ENCODE peak calls at places on chromosomes 16 and 17, in four cellular contexts. N is brain microvascular endothelial cell, Y is GM12864, X is heart right ventricle. R is an unnamed sample.
A peak's percentile ranks its signal among the peaks of the same experiment; 100 is the strongest.

GRCh38 chr17:32277284-32277683 is 11.7 kb downstream of the RHBDL3 start:
- DNase-seq in N (peak; percentile 35), X (no peak), Y (no peak), R (no peak)

GRCh38 chr17:80847506-80848230 is 144.0 kb upstream of the CHMP6 start:
- DNase-seq in X (no peak), Y (no peak), N (no peak), R (no peak)

GRCh38 chr17:419073-419735 is 66.6 kb upstream of the RPH3AL start:
- DNase-seq in Y (no peak), X (no peak), N (no peak), R (no peak)

GRCh38 chr17:913207-913606 is 66.4 kb downstream of the NXN start:
- DNase-seq in Y (no peak), X (no peak), N (no peak), R (no peak)

GRCh38 chr17:60941028-60941427 is 263.4 kb downstream of the BCAS3 start:
- DNase-seq in N (peak; percentile 89), Y (no peak), X (no peak), R (peak; percentile 58)

GRCh38 chr17:69240201-69240600 is 11.6 kb upstream of the ABCA10 start:
- DNase-seq in N (no peak), Y (no peak), X (no peak), R (no peak)

GRCh38 chr16:1466968-1467521 is 7.8 kb downstream of the CLCN7 start:
- DNase-seq in N (no peak), Y (no peak), X (peak; percentile 26), R (no peak)

GRCh38 chr17:18270046-18270850 is 9.8 kb downstream of the MIEF2 start:
- DNase-seq in X (no peak), Y (no peak), N (no peak), R (no peak)

GRCh38 chr17:57211010-57211411 is 45.3 kb upstream of the MSI2 start:
- DNase-seq in Y (no peak), X (no peak), N (no peak), R (no peak)

GRCh38 chr17:76272541-76273434 is 7.6 kb downstream of the UBALD2 start:
- DNase-seq in X (no peak), Y (no peak), N (no peak), R (peak; percentile 48)

GRCh38 chr16:12021578-12022265 is 45.2 kb downstream of the SNX29 start:
- DNase-seq in X (no peak), Y (no peak), N (no peak), R (no peak)

GRCh38 chr16:23288726-23289512 is 13.2 kb upstream of the SCNN1B start:
- DNase-seq in Y (peak; percentile 40), N (no peak), X (no peak), R (no peak)

GRCh38 chr16:49352923-49353322 is 20.7 kb upstream of the C16orf78 start:
- DNase-seq in X (no peak), N (no peak), Y (no peak), R (no peak)

GRCh38 chr17:77744268-77744988 is 214.1 kb upstream of the TNRC6C start:
- DNase-seq in Y (no peak), X (peak; percentile 68), N (no peak), R (no peak)

GRCh38 chr17:77742579-77742978 is 215.9 kb upstream of the TNRC6C start:
- DNase-seq in Y (no peak), X (no peak), N (no peak), R (no peak)

GRCh38 chr17:77740481-77740880 is 218.0 kb upstream of the TNRC6C start:
- DNase-seq in X (no peak), N (no peak), Y (no peak), R (peak; percentile 13)

GRCh38 chr17:77738666-77739531 is 219.6 kb upstream of the TNRC6C start:
- DNase-seq in Y (no peak), N (no peak), X (peak; percentile 43), R (no peak)

DNA sequence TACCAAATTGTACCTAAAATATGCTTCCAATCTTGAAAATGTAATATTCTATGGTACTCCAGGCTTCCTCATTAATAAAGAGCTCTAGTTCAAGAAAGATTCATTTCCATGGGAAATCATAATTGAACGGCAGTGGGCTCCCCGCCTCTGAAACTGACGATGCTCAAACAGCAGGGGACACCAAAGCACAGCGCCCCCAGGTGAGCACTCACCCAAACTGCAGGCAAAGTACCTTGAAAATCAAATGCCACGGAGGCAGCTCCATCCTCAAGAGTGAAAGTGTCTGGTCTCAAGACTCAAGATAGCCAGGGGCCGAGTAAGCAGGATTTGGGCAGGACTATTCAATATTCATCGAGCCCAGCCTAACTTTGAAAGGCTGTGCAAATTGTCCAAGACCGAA is 217.4 kb upstream of the TNRC6C start:
- DNase-seq in N (no peak), X (no peak), Y (no peak), R (no peak)
- TF ChIP-seq CTCF in N (peak; percentile 61), X (peak; percentile 45), Y (peak; percentile 57), R (no peak)

DNA sequence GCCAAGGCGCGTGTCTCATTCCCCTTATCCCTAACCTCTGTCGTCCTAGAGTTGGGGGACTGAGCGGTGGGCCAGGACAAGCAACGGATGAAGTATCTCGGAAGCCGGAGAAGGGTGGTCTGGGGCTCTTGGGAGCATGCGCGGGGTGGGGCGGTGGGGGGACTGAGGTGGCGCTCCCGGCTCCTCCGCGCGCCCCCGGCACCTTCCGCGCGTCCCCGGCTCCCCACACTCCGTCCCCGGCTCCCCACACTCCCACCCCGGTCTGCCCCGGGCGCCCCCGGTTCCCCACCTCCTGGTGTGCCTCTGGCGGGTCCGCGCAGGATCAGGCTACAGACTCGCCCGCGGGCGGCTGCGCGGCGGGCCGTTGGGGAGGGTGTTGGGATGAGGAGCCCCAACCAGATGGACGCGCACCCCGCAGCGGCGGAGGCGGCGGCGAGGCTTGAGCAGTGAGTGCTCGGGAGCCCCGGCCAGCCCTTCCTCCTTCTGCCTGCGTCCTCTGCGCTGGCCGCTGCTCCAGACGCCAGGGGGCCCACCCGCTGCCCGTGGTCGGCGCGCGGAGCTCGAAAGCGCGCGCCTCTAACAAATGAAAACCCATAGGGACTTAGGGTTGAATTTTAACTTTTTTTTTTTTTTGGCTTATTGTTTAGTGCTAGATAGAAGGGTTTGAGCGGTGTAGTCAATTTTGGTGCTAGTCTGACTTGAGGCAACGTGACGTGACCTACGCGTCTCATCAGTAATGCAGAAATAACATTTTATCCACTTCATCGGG is 5.6 kb upstream of the CRYM start:
- DNase-seq in Y (no peak), X (peak; percentile 64), N (peak; percentile 34), R (no peak)
- TF ChIP-seq CTCF in Y (peak; percentile 32), X (peak; percentile 62), N (peak; percentile 62), R (peak; percentile 40)

DNA sequence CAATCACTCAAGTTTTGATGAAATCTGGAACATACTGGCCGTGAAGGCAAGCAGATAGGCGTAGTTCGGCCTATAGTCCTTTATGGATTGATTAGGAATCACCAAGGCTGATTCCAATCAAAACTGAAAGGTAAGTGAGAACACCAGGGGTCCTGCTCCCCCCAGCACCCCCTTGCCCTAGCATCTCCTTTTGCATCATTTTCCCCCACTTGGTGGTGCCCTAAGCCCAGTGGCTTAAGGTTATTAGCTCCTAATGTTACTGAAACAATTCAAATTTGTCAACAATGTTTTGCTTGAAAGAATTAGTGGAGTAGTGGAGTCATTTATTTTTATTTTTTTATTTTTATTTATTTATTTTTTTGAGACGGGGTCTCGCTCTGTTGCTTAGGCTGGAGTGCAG is 4.9 kb downstream of the SLFN14 start:
- DNase-seq in N (no peak), Y (no peak), X (no peak), R (no peak)
- TF ChIP-seq CTCF in N (peak; percentile 32), Y (peak; percentile 31), X (peak; percentile 23), R (peak; percentile 17)

GRCh38 chr17:42798011-42798382 is 507 bp downstream of the COA3 start:
- DNase-seq in Y (no peak), N (no peak), X (no peak), R (no peak)

GRCh38 chr17:42806249-42806648 is 7.6 kb downstream of the CNTD1 start:
- DNase-seq in X (no peak), Y (no peak), N (no peak), R (no peak)

GRCh38 chr17:42804918-42805367 is 6.3 kb downstream of the CNTD1 start:
- DNase-seq in X (no peak), Y (no peak), N (no peak), R (no peak)

GRCh38 chr17:42798383-42799380 is at the start of the genes CNTD1 and COA3:
- DNase-seq in X (peak; percentile 87), Y (peak; percentile 45), N (peak; percentile 78), R (peak; percentile 92)

GRCh38 chr17:42803074-42803883 is 4.6 kb downstream of the CNTD1 start:
- DNase-seq in Y (no peak), X (no peak), N (no peak), R (no peak)
- TF ChIP-seq CTCF in Y (no peak), X (no peak), N (no peak), R (no peak)

DNA sequence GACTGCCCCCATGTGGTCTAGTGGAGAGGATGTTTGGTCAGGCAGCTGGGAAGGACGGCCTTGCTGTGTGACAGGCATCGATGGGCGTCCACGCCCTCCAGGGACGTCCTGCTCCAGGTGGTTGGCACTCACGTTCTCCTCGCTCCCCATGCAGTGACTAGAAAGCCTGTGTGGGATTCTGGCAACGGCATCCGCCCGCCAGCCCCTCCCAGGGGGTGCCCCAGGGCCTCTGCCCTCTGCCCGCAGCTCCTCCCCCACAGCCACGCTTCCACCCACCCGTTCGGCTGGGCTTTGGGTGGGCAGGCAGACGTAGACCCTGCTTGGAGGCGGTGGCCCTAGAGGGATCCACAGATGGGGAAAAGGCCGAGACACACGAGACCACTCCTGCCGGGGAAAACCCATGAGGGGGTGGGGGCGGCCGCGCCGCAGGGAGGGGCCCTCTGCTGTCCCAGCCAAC is 4.7 kb upstream of the IL17C start:
- DNase-seq in N (peak; percentile 30), X (peak; percentile 22), Y (no peak), R (no peak)
- TF ChIP-seq CTCF in N (peak; percentile 66), X (peak; percentile 47), Y (peak; percentile 50), R (peak; percentile 48)

GRCh38 chr16:28063047-28063521 is 430 bp downstream of the GSG1L start:
- DNase-seq in N (no peak), Y (no peak), X (no peak), R (no peak)
- TF ChIP-seq CTCF in N (no peak), Y (no peak), X (no peak), R (no peak)

R was measured in right lobe of liver.